ENCODE peak calls at places on chromosomes 4 and X, in four cellular contexts. One of them, this sample, is unnamed. For H3K79me2, the result is how much of the 10 kb centered on the place peaks cover.

GRCh38 chr4:174674305-174674840 is 152.1 kb upstream of the HPGD start:
- DNase-seq in K562: no peak
- DNase-seq in neural progenitor cell: no peak
- DNase-seq in fibroblast of lung: peak
- DNase-seq in this sample: peak

GRCh38 chr4:15893967-15894366 is 44.6 kb downstream of the FGFBP1 start:
- DNase-seq in fibroblast of lung: peak
- DNase-seq in K562: no peak
- DNase-seq in neural progenitor cell: no peak
- DNase-seq in this sample: peak

GRCh38 chrX:84118315-84118714 is 69.7 kb downstream of the RPS6KA6 start:
- DNase-seq in neural progenitor cell: no peak
- DNase-seq in fibroblast of lung: no peak
- DNase-seq in K562: no peak
- DNase-seq in this sample: no peak

GRCh38 chrX:68018248-68019203 is 414.8 kb downstream of the OPHN1 start:
- DNase-seq in K562: peak
- DNase-seq in neural progenitor cell: peak
- DNase-seq in fibroblast of lung: peak
- DNase-seq in this sample: no peak

GRCh38 chrX:9072281-9072680 is 38.4 kb upstream of the FAM9B start:
- DNase-seq in neural progenitor cell: no peak
- DNase-seq in K562: no peak
- DNase-seq in fibroblast of lung: no peak
- DNase-seq in this sample: no peak

GRCh38 chr4:104279744-104280143 is 214.9 kb downstream of the CXXC4 start:
- DNase-seq in fibroblast of lung: no peak
- DNase-seq in K562: no peak
- DNase-seq in neural progenitor cell: no peak
- DNase-seq in this sample: no peak

GRCh38 chr4:10841697-10842096 is 157.1 kb upstream of the CLNK start:
- DNase-seq in K562: no peak
- DNase-seq in fibroblast of lung: no peak
- DNase-seq in neural progenitor cell: no peak
- DNase-seq in this sample: no peak

GRCh38 chr4:57378766-57379165 is 268.6 kb upstream of the IGFBP7 start:
- DNase-seq in fibroblast of lung: peak
- DNase-seq in neural progenitor cell: no peak
- DNase-seq in K562: no peak
- DNase-seq in this sample: no peak

GRCh38 chr4:139556735-139557505 is 901 bp upstream of the SETD7 start:
- DNase-seq in neural progenitor cell: peak
- DNase-seq in K562: no peak
- DNase-seq in fibroblast of lung: peak
- DNase-seq in this sample: peak

GRCh38 chrX:27085346-27085745 is 377.8 kb downstream of the PPP4R3C start:
- DNase-seq in K562: no peak
- DNase-seq in neural progenitor cell: no peak
- DNase-seq in fibroblast of lung: no peak
- DNase-seq in this sample: no peak

GRCh38 chr4:123587983-123588494 is 191.4 kb downstream of the SPRY1 start:
- DNase-seq in K562: no peak
- DNase-seq in neural progenitor cell: no peak
- DNase-seq in fibroblast of lung: peak
- DNase-seq in this sample: peak

GRCh38 chrX:54799046-54799445 is 991 bp upstream of the ITIH6 start:
- DNase-seq in K562: no peak
- DNase-seq in neural progenitor cell: no peak
- DNase-seq in fibroblast of lung: no peak
- DNase-seq in this sample: no peak

GRCh38 chr4:102174800-102175199 is 170.5 kb downstream of the SLC39A8 start:
- DNase-seq in neural progenitor cell: no peak
- DNase-seq in K562: no peak
- DNase-seq in fibroblast of lung: peak
- DNase-seq in this sample: no peak

GRCh38 chrX:22338740-22339139 is 66.0 kb downstream of the CBLL2 start:
- DNase-seq in fibroblast of lung: peak
- DNase-seq in K562: no peak
- DNase-seq in neural progenitor cell: no peak
- DNase-seq in this sample: no peak

GRCh38 chrX:1060562-1060960 is 151.9 kb downstream of the CRLF2 start:
- DNase-seq in fibroblast of lung: no peak
- DNase-seq in neural progenitor cell: no peak
- DNase-seq in K562: no peak
- DNase-seq in this sample: no peak

GRCh38 chr4:33160126-33160525 is 2440.0 kb downstream of the PCDH7 start:
- DNase-seq in neural progenitor cell: peak
- DNase-seq in K562: no peak
- DNase-seq in fibroblast of lung: no peak
- DNase-seq in this sample: peak

GRCh38 chr4:76830612-76831474 is 67.1 kb downstream of the SOWAHB start:
- DNase-seq in neural progenitor cell: peak
- DNase-seq in K562: no peak
- DNase-seq in fibroblast of lung: peak
- DNase-seq in this sample: peak

GRCh38 chrX:97267376-97267775 is 383.7 kb downstream of the RPA4 start:
- DNase-seq in K562: no peak
- DNase-seq in fibroblast of lung: peak
- DNase-seq in neural progenitor cell: no peak
- DNase-seq in this sample: no peak

GRCh38 chr4:110770353-110770752 is 147.5 kb upstream of the PITX2 start:
- DNase-seq in K562: no peak
- DNase-seq in fibroblast of lung: no peak
- DNase-seq in neural progenitor cell: no peak
- DNase-seq in this sample: no peak

GRCh38 chr4:143207555-143207954 is 22.8 kb downstream of the USP38 start:
- DNase-seq in K562: no peak
- DNase-seq in neural progenitor cell: no peak
- DNase-seq in fibroblast of lung: peak
- DNase-seq in this sample: peak

GRCh38 chrX:47683171-47684145 is 24.5 kb upstream of the UXT start:
- DNase-seq in neural progenitor cell: no peak
- DNase-seq in K562: peak
- DNase-seq in fibroblast of lung: no peak
- DNase-seq in this sample: no peak

GRCh38 chr4:140374130-140374477 is 658 bp downstream of the SCOC start:
- DNase-seq in neural progenitor cell: no peak
- DNase-seq in K562: no peak
- DNase-seq in fibroblast of lung: no peak
- DNase-seq in this sample: no peak

GRCh38 chr4:21656832-21657231 is 291.7 kb downstream of the KCNIP4 start:
- DNase-seq in K562: no peak
- DNase-seq in fibroblast of lung: peak
- DNase-seq in neural progenitor cell: no peak
- DNase-seq in this sample: peak

GRCh38 chr4:8641931-8642650 is 49.5 kb downstream of the CPZ start:
- DNase-seq in fibroblast of lung: no peak
- DNase-seq in neural progenitor cell: no peak
- DNase-seq in K562: no peak
- DNase-seq in this sample: no peak

DNA sequence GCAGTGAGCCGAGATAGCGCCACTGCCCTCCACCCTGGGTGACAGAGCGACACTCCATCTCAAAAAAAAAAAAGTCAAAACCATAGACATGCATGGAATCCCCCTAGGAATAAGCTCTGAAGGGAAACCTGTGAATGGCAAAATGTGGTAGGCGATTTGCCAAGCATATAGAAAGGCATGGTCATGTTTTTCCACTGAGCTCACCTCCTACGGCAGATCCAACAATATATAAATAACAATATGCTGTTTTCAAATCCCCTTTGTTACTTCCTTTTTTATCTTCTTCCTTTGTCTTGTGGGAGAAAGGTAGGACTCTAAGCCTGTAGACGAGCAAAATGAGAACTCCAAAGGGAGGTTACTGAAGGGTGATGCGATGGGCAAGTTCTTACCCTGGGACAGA is 219.0 kb downstream of the PALLD start:
- DNase-seq in fibroblast of lung: no peak
- DNase-seq in K562: no peak
- DNase-seq in neural progenitor cell: no peak
- DNase-seq in this sample: no peak
- H3K79me2 ChIP-seq in fibroblast of lung: under half
- H3K79me2 ChIP-seq in K562: under half
- H3K79me2 ChIP-seq in neural progenitor cell: under half
- H3K79me2 ChIP-seq in this sample: under half

GRCh38 chr4:81469774-81470455 is 1.8 kb downstream of the RASGEF1B start:
- DNase-seq in neural progenitor cell: no peak
- DNase-seq in fibroblast of lung: no peak
- DNase-seq in K562: no peak
- DNase-seq in this sample: no peak

GRCh38 chr4:81466841-81467671 is 4.7 kb downstream of the RASGEF1B start:
- DNase-seq in neural progenitor cell: peak
- DNase-seq in K562: peak
- DNase-seq in fibroblast of lung: peak
- DNase-seq in this sample: peak

GRCh38 chr4:81468685-81469084 is 3.0 kb downstream of the RASGEF1B start:
- DNase-seq in fibroblast of lung: no peak
- DNase-seq in K562: no peak
- DNase-seq in neural progenitor cell: no peak
- DNase-seq in this sample: no peak

GRCh38 chr4:81465668-81466357 is 5.9 kb downstream of the RASGEF1B start:
- DNase-seq in K562: no peak
- DNase-seq in fibroblast of lung: no peak
- DNase-seq in neural progenitor cell: no peak
- DNase-seq in this sample: no peak

DNA sequence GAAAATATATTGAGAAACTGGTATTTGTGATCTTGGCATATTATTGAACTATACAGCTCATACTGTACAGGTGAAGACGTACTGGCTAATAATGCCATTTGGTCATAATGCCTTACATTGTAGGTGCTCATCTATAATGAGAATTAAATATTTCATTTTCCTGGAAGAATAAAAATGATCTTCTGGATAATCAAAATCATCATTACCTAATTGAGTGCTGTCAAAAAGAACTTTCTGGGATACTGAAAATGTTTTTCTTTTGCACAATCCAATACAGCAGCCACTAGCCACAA is 4.1 kb downstream of the RASGEF1B start:
- DNase-seq in neural progenitor cell: no peak
- DNase-seq in fibroblast of lung: no peak
- DNase-seq in K562: no peak
- DNase-seq in this sample: no peak
- H3K4me2 ChIP-seq in neural progenitor cell: no peak
- H3K4me2 ChIP-seq in fibroblast of lung: no peak
- H3K4me2 ChIP-seq in K562: no peak
- H3K4me2 ChIP-seq in this sample: no peak

GRCh38 chrX:19750028-19750786 is 137.2 kb downstream of the SH3KBP1 start:
- DNase-seq in fibroblast of lung: no peak
- DNase-seq in K562: no peak
- DNase-seq in neural progenitor cell: no peak
- DNase-seq in this sample: no peak
- H3K79me2 ChIP-seq in fibroblast of lung: under half
- H3K79me2 ChIP-seq in K562: under half
- H3K79me2 ChIP-seq in neural progenitor cell: under half
- H3K79me2 ChIP-seq in this sample: under half

DNA sequence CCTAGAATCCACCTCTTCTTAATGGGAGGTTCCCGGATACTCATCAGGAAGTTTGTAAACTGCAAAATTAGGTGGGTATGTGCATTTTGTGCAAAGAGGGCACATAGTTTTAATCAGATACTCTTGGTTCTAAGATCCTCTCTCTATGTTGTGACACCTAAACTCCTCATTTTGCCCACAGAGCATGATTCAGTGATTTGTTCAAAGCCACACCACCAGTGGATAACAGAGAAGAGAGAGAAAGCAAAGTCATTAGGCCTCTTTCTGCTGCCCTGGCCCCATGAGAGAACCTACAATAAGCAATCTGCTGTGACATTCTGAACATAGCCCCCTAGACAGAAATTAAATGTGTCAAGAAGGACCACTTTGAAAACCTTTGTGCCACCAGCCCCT is 72.3 kb upstream of the STIM2 start:
- DNase-seq in K562: no peak
- DNase-seq in fibroblast of lung: no peak
- DNase-seq in neural progenitor cell: no peak
- DNase-seq in this sample: no peak
- H3K4me2 ChIP-seq in K562: no peak
- H3K4me2 ChIP-seq in fibroblast of lung: no peak
- H3K4me2 ChIP-seq in neural progenitor cell: peak
- H3K4me2 ChIP-seq in this sample: peak

DNA sequence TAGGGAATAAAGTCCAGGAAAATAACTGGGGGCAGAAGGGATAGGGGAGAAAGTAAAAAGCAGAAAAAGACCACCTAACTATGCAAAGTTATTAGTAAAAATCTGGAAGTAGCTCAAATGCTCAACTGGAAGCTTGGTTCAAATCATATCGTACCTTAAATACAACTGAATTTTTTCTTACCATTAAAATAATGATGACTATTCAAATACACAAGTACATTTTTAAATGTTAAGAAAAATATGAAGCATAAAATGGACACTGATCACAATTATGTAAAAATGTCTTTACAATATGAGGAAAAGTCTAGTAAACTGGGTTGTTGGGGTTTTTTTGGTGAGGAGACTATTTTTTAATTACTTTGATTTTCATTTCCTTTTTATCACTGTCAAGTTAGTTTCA is 3.1 kb downstream of the BRWD3 start:
- DNase-seq in K562: no peak
- DNase-seq in neural progenitor cell: no peak
- DNase-seq in fibroblast of lung: no peak
- DNase-seq in this sample: no peak
- H3K79me2 ChIP-seq in K562: under half
- H3K79me2 ChIP-seq in neural progenitor cell: half or more
- H3K79me2 ChIP-seq in fibroblast of lung: under half
- H3K79me2 ChIP-seq in this sample: under half

DNA sequence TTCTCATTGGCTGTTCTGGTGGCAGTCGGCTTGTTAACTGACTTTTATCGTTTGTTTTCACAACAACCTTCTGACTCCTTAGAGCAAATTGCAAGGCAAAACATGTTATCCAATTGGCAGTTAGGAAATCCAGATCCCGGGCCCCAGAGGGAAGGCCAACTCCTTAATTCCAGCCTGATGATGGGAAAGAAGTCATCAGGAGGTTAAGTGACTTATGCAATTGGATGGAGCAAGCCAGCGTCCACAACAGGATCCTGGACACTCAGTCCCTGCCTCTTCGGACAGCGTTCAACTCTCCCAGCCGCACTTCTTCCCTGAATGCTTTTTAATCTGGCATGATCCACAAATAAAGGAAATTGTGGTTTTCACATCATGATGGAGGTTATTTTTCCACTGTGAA is 310.2 kb downstream of the RAB28 start:
- DNase-seq in K562: no peak
- DNase-seq in neural progenitor cell: no peak
- DNase-seq in fibroblast of lung: peak
- DNase-seq in this sample: no peak
- H3K4me2 ChIP-seq in K562: no peak
- H3K4me2 ChIP-seq in neural progenitor cell: no peak
- H3K4me2 ChIP-seq in fibroblast of lung: no peak
- H3K4me2 ChIP-seq in this sample: no peak

GRCh38 chrX:77731821-77732419 is 54.1 kb downstream of the ATRX start:
- DNase-seq in K562: no peak
- DNase-seq in neural progenitor cell: no peak
- DNase-seq in fibroblast of lung: no peak
- DNase-seq in this sample: no peak

DNA sequence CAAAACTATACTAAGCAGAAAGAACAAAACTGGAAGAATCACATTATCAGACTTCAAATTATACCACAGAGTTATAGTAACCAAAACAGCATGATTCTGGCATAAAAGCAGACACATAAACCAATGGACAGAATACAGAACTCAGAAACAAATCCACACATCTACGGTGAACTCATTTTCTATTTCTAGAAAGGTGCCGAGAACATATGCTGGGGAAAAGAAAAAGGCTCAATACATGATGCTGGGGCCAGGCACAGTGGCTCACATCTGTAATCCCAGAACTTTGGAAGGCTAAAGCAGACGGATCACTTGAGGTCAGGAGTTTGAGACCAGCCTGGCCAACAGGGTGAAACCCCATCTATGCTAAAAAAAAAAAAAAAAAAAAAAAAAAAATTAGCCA is 52.7 kb downstream of the ATRX start:
- DNase-seq in fibroblast of lung: no peak
- DNase-seq in K562: no peak
- DNase-seq in neural progenitor cell: no peak
- DNase-seq in this sample: no peak
- H3K79me2 ChIP-seq in fibroblast of lung: under half
- H3K79me2 ChIP-seq in K562: under half
- H3K79me2 ChIP-seq in neural progenitor cell: half or more
- H3K79me2 ChIP-seq in this sample: half or more

This sample was measured in hepatocyte.